ENCODE peak calls at places on chromosomes 13 and 19, in nine cellular contexts. G is glutamatergic neuron; K is Caki2; J is cardiac muscle cell; D is aorta; C is DND-41; U is CD8-positive, alpha-beta T cell; I is central memory CD4-positive, alpha-beta T cell; H is hippocampal formation. Y is an unnamed sample.

GRCh38 chr19:3471954-3472655 is 8.2 kb downstream of the SMIM24 start:
- DNase-seq in U (peak), I (no peak), D (peak), J (peak), G (peak), K (no peak), H (no peak), C (peak), Y (peak)

GRCh38 chr19:23949611-23950010 is 34.9 kb downstream of the ZNF726 start:
- DNase-seq in J (no peak), D (no peak), H (no peak), I (no peak), C (no peak), U (no peak), K (no peak), G (no peak), Y (no peak)

GRCh38 chr13:50412046-50412617 is 396.9 kb downstream of the KCNRG start:
- DNase-seq in U (no peak), J (no peak), H (no peak), D (no peak), K (no peak), I (no peak), C (no peak), G (no peak), Y (no peak)

GRCh38 chr13:85367887-85368286 is 431.3 kb downstream of the SLITRK6 start:
- DNase-seq in J (no peak), D (no peak), G (no peak), I (no peak), H (no peak), U (no peak), C (no peak), K (no peak), Y (no peak)

GRCh38 chr19:13839193-13839937 is 37.6 kb upstream of the NANOS3 start:
- DNase-seq in D (peak), H (peak), C (no peak), G (no peak), I (peak), K (peak), J (peak), U (peak), Y (no peak)

GRCh38 chr19:17719730-17720486 is 628 bp downstream of the MAP1S start:
- DNase-seq in H (no peak), K (no peak), U (peak), I (peak), G (peak), D (no peak), J (no peak), C (peak), Y (no peak)

GRCh38 chr13:50357586-50358118 is 342.4 kb downstream of the KCNRG start:
- DNase-seq in I (no peak), D (no peak), K (peak), H (no peak), C (no peak), G (no peak), U (no peak), J (no peak), Y (peak)

GRCh38 chr13:78940444-78940843 is 281.5 kb upstream of the OBI1 start:
- DNase-seq in G (no peak), D (no peak), C (no peak), K (no peak), J (no peak), H (no peak), U (no peak), I (no peak), Y (no peak)

GRCh38 chr19:39518975-39519374 is 4.0 kb downstream of the SELENOV start:
- DNase-seq in H (no peak), I (no peak), C (no peak), U (no peak), K (no peak), D (peak), G (no peak), J (no peak), Y (no peak)

GRCh38 chr13:114069376-114070097 is 62.9 kb downstream of the RASA3 start:
- DNase-seq in U (no peak), G (no peak), D (peak), H (no peak), C (no peak), I (no peak), K (no peak), J (no peak), Y (peak)

GRCh38 chr13:77507931-77508776 is 27.4 kb upstream of the SCEL start:
- DNase-seq in I (no peak), H (no peak), K (peak), G (no peak), J (no peak), D (no peak), C (no peak), U (no peak), Y (no peak)

GRCh38 chr13:44278164-44278563 is 95.5 kb upstream of the SERP2 start:
- DNase-seq in D (no peak), C (peak), H (no peak), U (peak), J (no peak), K (no peak), G (no peak), I (no peak), Y (no peak)

GRCh38 chr19:33823341-33823740 is 26.7 kb downstream of the KCTD15 start:
- DNase-seq in I (no peak), D (no peak), J (no peak), H (no peak), K (no peak), U (no peak), C (no peak), G (no peak), Y (no peak)

GRCh38 chr13:43573361-43573740 is 213.4 kb downstream of the ENOX1 start:
- DNase-seq in H (no peak), I (no peak), U (no peak), J (no peak), C (no peak), D (no peak), G (no peak), K (no peak), Y (no peak)

GRCh38 chr13:60427285-60427684 is 30.3 kb downstream of the TDRD3 start:
- DNase-seq in U (no peak), D (no peak), K (no peak), J (no peak), I (no peak), H (no peak), C (no peak), G (no peak), Y (no peak)

GRCh38 chr19:43799502-43800142 is 2.6 kb downstream of the LYPD5 start:
- DNase-seq in U (no peak), H (no peak), K (no peak), I (no peak), G (no peak), D (no peak), C (no peak), J (no peak), Y (no peak)

GRCh38 chr19:11264452-11265176 is 2.3 kb upstream of the DOCK6 start:
- DNase-seq in U (no peak), I (no peak), J (no peak), C (no peak), K (peak), D (no peak), G (no peak), H (no peak), Y (no peak)

GRCh38 chr13:86601351-86601750 is 802.1 kb upstream of the SLITRK6 start:
- DNase-seq in D (no peak), I (no peak), U (no peak), J (no peak), G (no peak), H (no peak), K (no peak), C (no peak), Y (no peak)

GRCh38 chr19:10566658-10567410 is 1.0 kb upstream of the KRI1 start:
- DNase-seq in G (peak), H (no peak), J (no peak), K (no peak), D (no peak), C (peak), U (peak), I (peak), Y (no peak)

GRCh38 chr19:2167896-2168618 is 4.3 kb downstream of the DOT1L start:
- DNase-seq in U (no peak), J (peak), K (no peak), C (no peak), H (no peak), I (no peak), D (peak), G (no peak), Y (no peak)

GRCh38 chr19:19528721-19529490 is at the start of gene YJEFN3:
- DNase-seq in G (no peak), D (no peak), H (peak), C (no peak), J (no peak), I (no peak), U (no peak), K (no peak), Y (no peak)

GRCh38 chr19:29420065-29420464 is 105.7 kb upstream of the VSTM2B start:
- DNase-seq in H (no peak), U (no peak), D (no peak), I (no peak), J (no peak), C (no peak), K (no peak), G (no peak), Y (no peak)

GRCh38 chr19:10718205-10719196 is 622 bp downstream of the DNM2 start:
- DNase-seq in U (peak), J (peak), H (no peak), K (no peak), C (peak), G (peak), D (peak), I (no peak), Y (peak)

GRCh38 chr13:111322001-111322915 is 1.8 kb downstream of the TEX29 start:
- DNase-seq in G (no peak), D (peak), K (no peak), C (no peak), H (no peak), U (no peak), I (no peak), J (no peak), Y (no peak)

GRCh38 chr19:18736415-18737336 is 53.2 kb downstream of the CRTC1 start:
- DNase-seq in H (no peak), I (no peak), G (no peak), J (no peak), K (no peak), D (no peak), C (no peak), U (no peak), Y (no peak)

GRCh38 chr19:3691726-3692125 is 8.5 kb downstream of the PIP5K1C start:
- DNase-seq in G (no peak), K (no peak), D (no peak), U (no peak), H (no peak), I (no peak), J (no peak), C (no peak), Y (no peak)

GRCh38 chr13:44679602-44680001 is 103.5 kb upstream of the TSC22D1 start:
- DNase-seq in U (no peak), J (no peak), K (no peak), C (no peak), I (no peak), H (no peak), D (no peak), G (no peak), Y (no peak)

GRCh38 chr13:43145556-43145955 is 122.2 kb downstream of the DNAJC15 start:
- DNase-seq in C (no peak), H (no peak), J (no peak), D (no peak), G (no peak), K (no peak), I (no peak), U (no peak), Y (no peak)

GRCh38 chr19:16876904-16877361 is 11.9 kb upstream of the F2RL3 start:
- DNase-seq in I (no peak), C (no peak), D (no peak), H (no peak), G (no peak), J (no peak), K (no peak), U (no peak), Y (no peak)

Y was measured in nephron progenitor cell.